ENCODE peak calls at places on chromosomes 5 and 9, in ten cellular contexts. X, Y, F, P, J, G, C, N, E and H are unnamed samples.

GRCh38 chr9:101513351-101513750 is 20.3 kb upstream of the RNF20 start:
- DNase-seq in X (no peak), Y (no peak), F (no peak), P (no peak), J (no peak), G (no peak), C (no peak), N (no peak), E (no peak), H (no peak)

GRCh38 chr9:111052831-111053230 is 14.6 kb upstream of the LPAR1 start:
- DNase-seq in X (no peak), Y (no peak), F (no peak), P (no peak), J (no peak), G (no peak), C (no peak), N (no peak), E (no peak), H (no peak)

GRCh38 chr5:62475072-62475471 is 62.5 kb downstream of the IPO11 start:
- DNase-seq in X (no peak), Y (no peak), F (no peak), P (no peak), J (no peak), G (no peak), C (no peak), N (peak), E (no peak), H (no peak)

GRCh38 chr9:133074111-133074651 is 12.4 kb downstream of the CEL start:
- DNase-seq in X (no peak), Y (no peak), F (no peak), P (no peak), J (no peak), G (no peak), C (peak), N (peak), E (no peak), H (no peak)

GRCh38 chr9:74683322-74683721 is 186.2 kb downstream of the RORB start:
- DNase-seq in X (no peak), Y (no peak), F (no peak), P (no peak), J (no peak), G (no peak), C (no peak), N (no peak), E (no peak), H (no peak)

GRCh38 chr9:38117646-38118045 is 48.6 kb upstream of the SHB start:
- DNase-seq in X (no peak), Y (no peak), F (no peak), P (no peak), J (no peak), G (no peak), C (no peak), N (no peak), E (no peak), H (no peak)

GRCh38 chr5:172114875-172115422 is 73.1 kb downstream of the STK10 start:
- DNase-seq in X (no peak), Y (peak), F (peak), P (no peak), J (no peak), G (peak), C (no peak), N (no peak), E (peak), H (peak)

GRCh38 chr5:135977375-135977928 is 22.7 kb upstream of the LECT2 start:
- DNase-seq in X (peak), Y (peak), F (peak), P (no peak), J (peak), G (peak), C (no peak), N (no peak), E (peak), H (peak)

GRCh38 chr9:34957492-34958410 is at the start of gene PHF24:
- DNase-seq in X (no peak), Y (no peak), F (no peak), P (no peak), J (no peak), G (peak), C (no peak), N (no peak), E (peak), H (peak)

GRCh38 chr9:113530022-113530635 is 66.6 kb downstream of the RGS3 start:
- DNase-seq in X (no peak), Y (no peak), F (no peak), P (no peak), J (no peak), G (no peak), C (no peak), N (no peak), E (no peak), H (no peak)

GRCh38 chr5:71663570-71663969 is 55.5 kb upstream of the CARTPT start:
- DNase-seq in X (no peak), Y (no peak), F (no peak), P (no peak), J (no peak), G (no peak), C (no peak), N (peak), E (no peak), H (no peak)

GRCh38 chr5:157540707-157541451 is 34.7 kb downstream of the ADAM19 start:
- DNase-seq in X (no peak), Y (peak), F (peak), P (peak), J (no peak), G (peak), C (no peak), N (peak), E (no peak), H (peak)

GRCh38 chr9:133665535-133665934 is 29.4 kb downstream of the DBH start:
- DNase-seq in X (no peak), Y (no peak), F (no peak), P (no peak), J (no peak), G (no peak), C (no peak), N (no peak), E (no peak), H (no peak)

GRCh38 chr9:37798677-37799076 is 1.9 kb upstream of the DCAF10 start:
- DNase-seq in X (no peak), Y (no peak), F (no peak), P (no peak), J (no peak), G (no peak), C (no peak), N (no peak), E (no peak), H (peak)

GRCh38 chr9:96169488-96169887 is 132.5 kb downstream of the HSD17B3 start:
- DNase-seq in X (peak), Y (peak), F (no peak), P (no peak), J (no peak), G (no peak), C (no peak), N (no peak), E (no peak), H (no peak)

GRCh38 chr5:77064040-77064439 is 23.0 kb downstream of the ZBED3 start:
- DNase-seq in X (no peak), Y (no peak), F (no peak), P (no peak), J (no peak), G (no peak), C (no peak), N (no peak), E (no peak), H (no peak)

GRCh38 chr9:86765736-86766410 is 181.4 kb downstream of the GAS1 start:
- DNase-seq in X (no peak), Y (no peak), F (no peak), P (no peak), J (no peak), G (no peak), C (no peak), N (no peak), E (no peak), H (no peak)

GRCh38 chr5:6822556-6823343 is 109.5 kb downstream of the TENT4A start:
- DNase-seq in X (no peak), Y (no peak), F (no peak), P (no peak), J (no peak), G (no peak), C (no peak), N (no peak), E (no peak), H (peak)

GRCh38 chr5:6818594-6819512 is 105.6 kb downstream of the TENT4A start:
- DNase-seq in X (no peak), Y (no peak), F (no peak), P (no peak), J (no peak), G (no peak), C (no peak), N (peak), E (no peak), H (no peak)

GRCh38 chr5:6822068-6822467 is 108.8 kb downstream of the TENT4A start:
- DNase-seq in X (no peak), Y (no peak), F (no peak), P (no peak), J (no peak), G (no peak), C (no peak), N (no peak), E (no peak), H (no peak)

GRCh38 chr5:6819521-6819920 is 106.3 kb downstream of the TENT4A start:
- DNase-seq in X (no peak), Y (no peak), F (no peak), P (no peak), J (no peak), G (no peak), C (no peak), N (no peak), E (no peak), H (no peak)

GRCh38 chr5:6820851-6821479 is 107.7 kb downstream of the TENT4A start:
- DNase-seq in X (peak), Y (peak), F (no peak), P (no peak), J (no peak), G (peak), C (no peak), N (peak), E (peak), H (peak)
- TF ChIP-seq CTCF in X (peak), Y (no peak), F (no peak), P (no peak), J (peak), G (peak), C (peak), N (peak), E (peak), H (peak)

DNA sequence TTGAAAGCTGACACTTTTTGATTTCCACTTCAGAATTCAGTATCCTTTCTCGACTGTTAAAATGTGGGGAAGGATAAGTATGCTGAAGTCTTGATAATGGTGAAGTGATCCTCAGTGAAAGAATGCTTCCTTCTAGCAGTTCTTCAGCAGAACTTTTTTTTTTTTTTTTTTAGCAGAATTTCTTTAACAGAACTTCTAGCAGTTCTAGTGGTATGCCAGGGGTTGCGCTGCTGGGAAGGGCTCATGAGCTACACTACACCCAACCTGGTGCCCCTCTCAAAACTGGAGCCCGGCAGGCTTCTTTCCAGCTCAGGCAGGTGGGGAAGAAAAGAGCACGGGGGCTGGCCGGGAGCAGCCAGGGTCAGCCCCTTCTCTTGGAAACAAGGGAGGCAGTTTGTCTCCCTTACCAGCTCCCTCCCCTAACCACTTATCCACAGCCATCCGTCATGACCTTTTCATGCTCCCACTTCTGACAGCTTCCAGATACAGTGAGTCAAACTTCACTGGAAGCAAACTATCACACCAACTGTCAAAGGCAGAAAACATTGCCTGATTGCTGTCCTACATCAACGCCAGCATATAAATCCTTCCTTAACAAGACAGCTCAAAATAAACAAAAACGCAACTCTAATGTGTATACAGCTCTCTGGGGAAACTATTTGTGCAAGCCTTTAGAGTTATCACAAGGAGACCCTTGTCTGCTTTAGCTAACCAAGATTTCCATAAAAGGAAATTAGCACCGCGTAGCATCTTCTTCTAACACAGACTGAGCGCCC is 211.5 kb downstream of the GAPVD1 start:
- DNase-seq in X (no peak), Y (peak), F (peak), P (peak), J (no peak), G (no peak), C (peak), N (peak), E (no peak), H (no peak)
- TF ChIP-seq CTCF in X (no peak), Y (no peak), F (no peak), P (no peak), J (peak), G (no peak), C (peak), N (no peak), E (no peak), H (no peak)

GRCh38 chr5:83387041-83387440 is 84.5 kb upstream of the VCAN start:
- DNase-seq in X (no peak), Y (no peak), F (no peak), P (no peak), J (no peak), G (no peak), C (no peak), N (peak), E (no peak), H (no peak)

GRCh38 chr5:83388608-83389007 is 82.9 kb upstream of the VCAN start:
- DNase-seq in X (no peak), Y (no peak), F (no peak), P (no peak), J (no peak), G (no peak), C (peak), N (peak), E (no peak), H (no peak)

GRCh38 chr5:83385812-83386211 is 85.7 kb upstream of the VCAN start:
- DNase-seq in X (no peak), Y (no peak), F (no peak), P (no peak), J (no peak), G (no peak), C (no peak), N (no peak), E (no peak), H (no peak)
- TF ChIP-seq CTCF in X (peak), Y (no peak), F (no peak), P (no peak), J (no peak), G (no peak), C (no peak), N (no peak), E (no peak), H (no peak)

GRCh38 chr5:9313751-9314150 is 232.1 kb downstream of the SEMA5A start:
- DNase-seq in X (no peak), Y (no peak), F (no peak), P (no peak), J (no peak), G (no peak), C (no peak), N (no peak), E (no peak), H (no peak)
- TF ChIP-seq CTCF in X (no peak), Y (no peak), F (no peak), P (no peak), J (no peak), G (no peak), C (no peak), N (no peak), E (no peak), H (no peak)

GRCh38 chr5:90606539-90606938 is 47.9 kb downstream of the ADGRV1 start:
- DNase-seq in X (no peak), Y (no peak), F (no peak), P (no peak), J (no peak), G (no peak), C (no peak), N (peak), E (no peak), H (peak)
- TF ChIP-seq CTCF in X (peak), Y (no peak), F (no peak), P (no peak), J (peak), G (no peak), C (peak), N (peak), E (no peak), H (peak)

GRCh38 chr5:123673107-123673506 is 161.1 kb downstream of the CSNK1G3 start:
- DNase-seq in X (no peak), Y (peak), F (no peak), P (no peak), J (no peak), G (no peak), C (no peak), N (no peak), E (no peak), H (peak)
- TF ChIP-seq CTCF in X (no peak), Y (no peak), F (no peak), P (no peak), J (no peak), G (no peak), C (no peak), N (no peak), E (no peak), H (no peak)

DNA sequence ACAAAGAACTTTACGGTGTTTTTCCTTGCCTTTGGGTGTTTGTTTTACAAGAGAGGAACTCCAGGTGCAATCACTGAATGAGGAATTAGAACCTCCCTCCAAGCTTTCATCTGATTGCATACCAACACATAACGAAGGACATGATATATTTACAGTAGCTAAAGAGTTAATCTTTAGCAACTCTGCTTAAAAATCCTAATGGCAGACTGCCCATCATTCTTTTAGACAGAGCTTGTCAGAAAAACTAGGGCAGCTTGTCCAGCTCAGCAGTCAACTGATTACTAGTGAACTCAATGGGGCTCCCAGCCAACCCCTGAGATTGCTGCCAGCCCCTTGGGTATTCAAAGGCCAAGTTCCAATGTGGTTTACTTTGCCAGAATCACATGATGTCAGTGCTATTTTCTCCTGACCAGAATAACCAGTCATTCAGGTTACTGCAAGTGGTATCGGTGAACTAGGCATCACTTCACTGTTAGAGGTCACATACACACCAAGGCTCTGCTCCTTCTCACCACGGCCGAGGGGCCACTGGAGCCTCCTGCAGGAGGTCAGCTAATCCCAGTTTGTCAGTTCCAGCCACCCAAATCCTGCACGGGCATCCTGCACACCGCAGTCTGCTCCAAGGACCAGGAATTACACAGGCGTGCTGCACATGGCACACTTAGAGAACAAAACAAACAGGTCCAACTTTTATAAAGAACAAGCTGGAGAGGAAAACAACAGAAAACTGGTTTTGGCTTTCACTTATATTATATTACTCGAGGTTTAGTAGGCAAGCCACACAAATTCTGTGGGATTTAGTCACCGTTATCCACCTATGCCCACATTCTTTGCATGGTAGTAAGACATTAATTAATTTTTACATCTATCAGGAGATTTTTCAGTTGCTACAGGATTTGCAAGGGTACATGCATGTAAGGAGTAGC is 62.5 kb downstream of the NFIB start:
- DNase-seq in X (no peak), Y (peak), F (peak), P (peak), J (peak), G (no peak), C (peak), N (peak), E (no peak), H (no peak)
- TF ChIP-seq CTCF in X (no peak), Y (no peak), F (no peak), P (no peak), J (no peak), G (no peak), C (no peak), N (no peak), E (no peak), H (no peak)

DNA sequence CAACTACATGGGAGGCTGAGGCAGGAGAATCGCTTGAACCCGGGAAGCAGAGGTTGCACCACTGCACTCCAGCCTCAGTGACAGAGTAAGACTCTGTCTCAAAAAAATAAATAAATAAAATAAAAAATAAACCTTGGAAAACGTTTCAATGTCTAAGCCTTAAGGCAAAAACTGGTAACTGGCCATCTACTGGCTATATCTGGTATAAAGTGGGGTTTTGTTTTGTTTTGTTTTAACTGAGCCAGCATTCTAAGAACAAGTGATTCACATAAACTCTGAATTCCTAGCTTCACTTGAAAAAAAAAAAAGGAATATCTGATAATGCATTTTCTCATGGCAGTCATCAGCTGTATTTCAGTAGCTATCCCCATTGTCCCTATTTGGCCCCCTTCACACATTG is 126.1 kb upstream of the EFNA5 start:
- DNase-seq in X (no peak), Y (no peak), F (no peak), P (no peak), J (no peak), G (no peak), C (no peak), N (no peak), E (no peak), H (no peak)
- TF ChIP-seq CTCF in X (peak), Y (no peak), F (no peak), P (no peak), J (peak), G (no peak), C (peak), N (no peak), E (no peak), H (no peak)

DNA sequence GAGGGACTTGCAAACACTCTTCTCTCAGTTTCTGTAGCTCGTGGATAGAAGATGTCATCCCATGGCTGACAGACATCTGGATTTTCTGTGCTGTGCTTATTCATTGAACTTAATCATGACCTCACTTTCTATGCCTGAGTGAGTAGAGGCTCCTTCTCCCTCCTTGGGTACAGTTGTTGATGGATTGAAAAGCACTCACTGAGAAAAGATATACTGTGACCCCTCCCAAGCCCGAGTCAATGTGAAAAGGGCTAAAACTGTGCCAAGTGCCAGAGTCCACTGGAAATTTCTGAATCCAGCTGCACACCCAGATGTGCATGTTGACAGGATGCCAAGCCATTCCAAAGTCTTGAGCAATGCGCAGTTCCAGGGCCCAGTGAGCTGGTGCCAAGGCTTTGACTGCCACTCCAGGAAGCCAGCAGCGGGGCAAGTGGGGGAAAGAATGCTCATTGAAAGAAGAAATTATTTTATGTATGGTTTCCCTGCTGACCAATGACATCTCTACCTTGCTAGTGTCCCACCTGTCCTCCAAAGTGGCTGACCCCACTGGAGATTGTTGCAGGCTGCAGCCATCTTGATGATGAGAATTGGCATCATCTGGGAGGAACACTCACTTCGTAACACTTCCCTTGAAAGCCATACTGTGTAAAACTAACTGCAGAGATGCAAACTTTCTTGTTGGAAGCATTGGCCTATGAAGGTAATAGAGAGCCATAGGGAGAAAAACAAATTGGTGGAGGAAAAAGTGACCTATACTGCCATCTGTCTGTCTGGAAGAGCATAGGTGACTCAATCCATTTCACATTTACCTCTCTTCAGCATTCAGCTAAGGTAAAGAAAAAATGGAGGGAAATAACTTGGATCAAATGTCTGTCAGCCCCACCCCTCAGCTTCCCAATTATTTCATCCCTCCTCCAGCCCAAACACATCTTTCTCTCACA is 473.2 kb downstream of the NTRK2 start:
- DNase-seq in X (no peak), Y (no peak), F (no peak), P (no peak), J (no peak), G (peak), C (no peak), N (peak), E (no peak), H (peak)
- TF ChIP-seq CTCF in X (peak), Y (peak), F (no peak), P (no peak), J (peak), G (peak), C (no peak), N (peak), E (no peak), H (peak)